ENCODE peak calls at places on chromosomes 2 and 18, in six cellular contexts. H is choroid plexus epithelial cell, F is glutamatergic neuron, J is Peyer's patch, L is fibroblast of pulmonary artery, U is foreskin fibroblast. Z is an unnamed sample.

GRCh38 chr18:61398961-61399632 is 65.9 kb downstream of the CDH20 start:
- DNase-seq in J (no peak), F (no peak), U (peak; percentile 85), H (peak; percentile 62), L (peak; percentile 51), Z (peak; percentile 92)

GRCh38 chr2:150610670-150611279 is 123.3 kb upstream of the RND3 start:
- DNase-seq in H (peak; percentile 75), J (no peak), U (peak; percentile 79), F (peak; percentile 23), L (peak; percentile 68), Z (peak; percentile 69)

GRCh38 chr18:72058851-72059250 is 485.3 kb downstream of the CBLN2 start:
- DNase-seq in F (no peak), L (no peak), H (no peak), J (no peak), U (no peak), Z (no peak)

GRCh38 chr2:61090386-61090921 is 24.8 kb downstream of the SANBR start:
- DNase-seq in J (no peak), H (peak; percentile 75), F (no peak), U (peak; percentile 23), L (peak; percentile 53), Z (no peak)

GRCh38 chr2:136008205-136008865 is 22.9 kb upstream of the DARS1 start:
- DNase-seq in J (peak; percentile 82), L (no peak), H (no peak), F (no peak), U (no peak), Z (no peak)

GRCh38 chr2:240320561-240321091 is 114.8 kb upstream of the GPC1 start:
- DNase-seq in U (no peak), L (no peak), F (no peak), H (no peak), J (no peak), Z (no peak)

GRCh38 chr2:75221872-75222271 is 22.6 kb upstream of the TACR1 start:
- DNase-seq in H (peak; percentile 17), F (no peak), L (peak; percentile 68), U (peak; percentile 77), J (no peak), Z (peak; percentile 87)

GRCh38 chr18:48860276-48861180 is 90.2 kb downstream of the SMAD7 start:
- DNase-seq in L (no peak), H (no peak), F (peak; percentile 57), U (no peak), J (no peak), Z (no peak)

GRCh38 chr18:46213295-46213694 is 109.1 kb downstream of the HAUS1 start:
- DNase-seq in J (no peak), U (no peak), H (peak; percentile 47), L (peak; percentile 36), F (no peak), Z (peak; percentile 9)

GRCh38 chr18:34647251-34647650 is 62.8 kb upstream of the DTNA start:
- DNase-seq in J (no peak), F (no peak), U (no peak), L (no peak), H (no peak), Z (no peak)